ENCODE peak calls at places on chromosomes 4 and X, in ten cellular contexts. F is activated naive CD4-positive, alpha-beta T cell treated with anti-CD3 and anti-CD28 coated beads, Interleukin-2, amount 50 U/mL, for 72 hours; T is NCI-H774; D is cerebellar cortex; P is GM19239; S is T-helper 2 cell; C is brain microvascular endothelial cell; N is HepG2; W is activated CD4-positive, alpha-beta T cell treated with anti-CD3 and anti-CD28 coated beads, Interleukin-2, amount 10 ng/mL, durations not matched to agents 7 days and 5 days; O is HTR-8/SVneo. E is an unnamed sample.

GRCh38 chr4:2284934-2285664 is 23.2 kb upstream of the MXD4 start:
- DNase-seq in C (peak), S (no peak), O (peak), F (no peak), N (no peak), P (no peak), D (no peak), T (no peak), W (no peak), E (no peak)

GRCh38 chrX:134631404-134632346 is 26.6 kb downstream of the PLAC1 start:
- DNase-seq in D (no peak), T (no peak), W (no peak), S (no peak), N (no peak), C (no peak), O (no peak), P (no peak), F (no peak), E (no peak)

GRCh38 chr4:141599853-141600252 is 36.5 kb upstream of the IL15 start:
- DNase-seq in C (no peak), N (no peak), W (no peak), T (no peak), O (no peak), P (no peak), D (no peak), F (no peak), S (no peak), E (no peak)

GRCh38 chr4:33924801-33925200 is 2319.5 kb downstream of the ARAP2 start:
- DNase-seq in W (no peak), O (no peak), D (no peak), S (no peak), T (no peak), F (no peak), N (no peak), C (no peak), P (no peak), E (no peak)

GRCh38 chrX:115410731-115411435 is 121.4 kb downstream of the LUZP4 start:
- DNase-seq in D (no peak), P (no peak), W (no peak), O (no peak), C (no peak), F (no peak), T (no peak), S (no peak), N (no peak), E (no peak)

GRCh38 chr4:173005912-173006633 is 162.5 kb upstream of the GALNT7 start:
- DNase-seq in W (no peak), N (no peak), O (no peak), S (no peak), C (no peak), P (no peak), D (no peak), F (no peak), T (no peak), E (no peak)

GRCh38 chr4:84286048-84286447 is 213.0 kb downstream of the NKX6-1 start:
- DNase-seq in N (no peak), F (no peak), C (no peak), D (no peak), S (no peak), T (no peak), P (no peak), O (no peak), W (no peak), E (no peak)

GRCh38 chr4:11625206-11625605 is 196.5 kb upstream of the HS3ST1 start:
- DNase-seq in W (no peak), S (no peak), C (no peak), T (no peak), P (no peak), O (no peak), D (no peak), F (no peak), N (no peak), E (no peak)

GRCh38 chrX:150429577-150429976 is 66.5 kb downstream of the MAMLD1 start:
- DNase-seq in F (no peak), T (no peak), P (no peak), D (no peak), S (peak), W (no peak), O (no peak), C (peak), N (no peak), E (no peak)

GRCh38 chrX:43949669-43950068 is 23.5 kb downstream of the NDP start:
- DNase-seq in T (no peak), F (no peak), O (peak), S (peak), P (no peak), N (peak), W (peak), C (no peak), D (peak), E (peak)

GRCh38 chrX:10128386-10128785 is 28.4 kb upstream of the CLCN4 start:
- DNase-seq in D (no peak), F (no peak), N (no peak), C (no peak), T (no peak), O (no peak), S (no peak), P (no peak), W (no peak), E (no peak)

GRCh38 chrX:148811236-148811635 is 310.8 kb downstream of the AFF2 start:
- DNase-seq in W (no peak), C (peak), N (no peak), T (no peak), F (no peak), O (no peak), S (no peak), P (no peak), D (no peak), E (no peak)

GRCh38 chr4:82852751-82853053 is 38.3 kb downstream of the SEC31A start:
- DNase-seq in T (no peak), F (no peak), P (no peak), D (peak), N (peak), W (no peak), S (no peak), C (no peak), O (no peak), E (no peak)

GRCh38 chr4:20288047-20288650 is 36.4 kb downstream of the SLIT2 start:
- DNase-seq in D (no peak), O (no peak), F (no peak), S (no peak), P (no peak), W (no peak), C (peak), N (no peak), T (no peak), E (no peak)

GRCh38 chr4:123398803-123399637 is 2.4 kb downstream of the SPRY1 start:
- DNase-seq in F (peak), C (peak), D (peak), N (peak), P (no peak), O (no peak), W (peak), T (no peak), S (peak), E (no peak)

GRCh38 chr4:89134775-89135319 is 23.5 kb downstream of the TIGD2 start:
- DNase-seq in F (no peak), P (no peak), D (peak), W (no peak), S (no peak), O (no peak), T (no peak), C (peak), N (no peak), E (no peak)

GRCh38 chr4:3465698-3466671 is 2.9 kb downstream of the DOK7 start:
- DNase-seq in N (peak), F (no peak), T (no peak), O (no peak), C (no peak), S (no peak), W (no peak), D (no peak), P (no peak), E (no peak)

GRCh38 chr4:21845663-21846062 is 102.9 kb downstream of the KCNIP4 start:
- DNase-seq in P (no peak), S (no peak), C (no peak), N (no peak), O (no peak), F (no peak), T (no peak), W (no peak), D (no peak), E (no peak)

GRCh38 chr4:41155194-41155830 is 59.0 kb downstream of the APBB2 start:
- DNase-seq in F (no peak), S (no peak), P (no peak), T (no peak), C (peak), O (peak), N (no peak), D (no peak), W (no peak), E (no peak)

GRCh38 chr4:123659759-123660158 is 263.2 kb downstream of the SPRY1 start:
- DNase-seq in T (no peak), S (no peak), N (peak), W (no peak), F (no peak), P (no peak), D (no peak), O (no peak), C (no peak), E (no peak)

GRCh38 chr4:52968241-52968640 is 106.1 kb downstream of the RASL11B start:
- DNase-seq in W (no peak), F (no peak), C (no peak), T (no peak), P (no peak), D (no peak), O (no peak), S (no peak), N (no peak), E (no peak)

GRCh38 chr4:182465114-182465513 is 221.9 kb downstream of the TENM3 start:
- DNase-seq in N (no peak), D (no peak), W (no peak), T (no peak), F (no peak), P (no peak), S (no peak), C (no peak), O (no peak), E (no peak)

GRCh38 chr4:153142700-153143438 is 61.4 kb upstream of the TRIM2 start:
- DNase-seq in D (peak), P (no peak), S (peak), C (peak), N (peak), F (peak), W (peak), O (peak), T (peak), E (peak)

GRCh38 chr4:79184461-79184860 is 141.4 kb downstream of the NAA11 start:
- DNase-seq in S (no peak), W (no peak), N (no peak), P (no peak), C (no peak), T (no peak), D (no peak), F (no peak), O (no peak), E (no peak)

GRCh38 chrX:10176121-10177003 is 19.6 kb downstream of the CLCN4 start:
- DNase-seq in F (no peak), W (no peak), S (no peak), P (no peak), N (no peak), T (peak), C (no peak), O (no peak), D (peak), E (no peak)

GRCh38 chr4:153154010-153154975 is 50.0 kb upstream of the TRIM2 start:
- DNase-seq in N (no peak), P (no peak), C (peak), F (no peak), D (no peak), T (no peak), W (peak), O (peak), S (peak), E (no peak)

GRCh38 chrX:145631461-145631951 is 186.1 kb upstream of the SLITRK2 start:
- DNase-seq in W (no peak), D (no peak), C (no peak), N (no peak), O (no peak), T (no peak), P (no peak), S (no peak), F (no peak), E (no peak)

GRCh38 chr4:93031431-93032098 is 727.8 kb downstream of the GRID2 start:
- DNase-seq in F (no peak), C (no peak), W (no peak), N (no peak), S (no peak), O (no peak), T (no peak), P (no peak), D (no peak), E (no peak)

GRCh38 chr4:144507309-144508101 is 138.5 kb upstream of the HHIP start:
- DNase-seq in N (no peak), O (no peak), C (peak), T (no peak), D (no peak), S (no peak), F (no peak), W (no peak), P (no peak), E (no peak)

GRCh38 chr4:186693159-186693815 is 30.4 kb downstream of the FAT1 start:
- DNase-seq in F (no peak), T (no peak), O (peak), C (peak), P (no peak), S (no peak), N (no peak), D (no peak), W (no peak), E (no peak)

GRCh38 chr4:993111-994029 is at the start of gene SLC26A1:
- DNase-seq in F (no peak), O (no peak), D (no peak), S (no peak), T (no peak), P (no peak), N (peak), C (no peak), W (no peak), E (no peak)

GRCh38 chr4:95606739-95607138 is 58.0 kb upstream of the UNC5C start:
- DNase-seq in N (no peak), S (no peak), O (no peak), P (no peak), W (no peak), T (no peak), C (no peak), D (no peak), F (no peak), E (no peak)

GRCh38 chr4:21652508-21653108 is 296.0 kb downstream of the KCNIP4 start:
- DNase-seq in S (no peak), D (peak), W (no peak), O (no peak), N (no peak), C (no peak), P (no peak), T (no peak), F (no peak), E (no peak)

GRCh38 chrX:98203800-98204199 is 1320.1 kb downstream of the RPA4 start:
- DNase-seq in O (no peak), N (no peak), C (no peak), F (no peak), T (no peak), W (no peak), D (no peak), S (no peak), P (no peak), E (no peak)

GRCh38 chr4:4985844-4986243 is 33.4 kb downstream of the CYTL1 start:
- DNase-seq in P (no peak), F (no peak), S (no peak), D (peak), T (no peak), C (no peak), W (no peak), O (peak), N (no peak), E (no peak)